ENCODE peak calls at places on chromosomes 5 and 9, in four cellular contexts. A, D, H and Q are unnamed samples.

GRCh38 chr5:54704341-54704740 is 186.8 kb downstream of the SNX18 start:
- DNase-seq in A (no peak), D (no peak), H (no peak), Q (peak; percentile 29)

GRCh38 chr5:35659556-35659955 is 41.9 kb downstream of the SPEF2 start:
- DNase-seq in A (no peak), D (no peak), H (no peak), Q (peak; percentile 24)

GRCh38 chr5:66041612-66042011 is 102.5 kb upstream of the SREK1 start:
- DNase-seq in A (no peak), D (no peak), H (no peak), Q (no peak)

GRCh38 chr5:200985-201384 is 9.7 kb downstream of the LRRC14B start:
- DNase-seq in A (no peak), D (no peak), H (no peak), Q (no peak)

GRCh38 chr5:32403760-32404159 is 40.8 kb downstream of the ZFR start:
- DNase-seq in A (no peak), D (no peak), H (no peak), Q (no peak)

GRCh38 chr5:1341863-1342262 is 3.0 kb downstream of the CLPTM1L start:
- DNase-seq in A (no peak), D (no peak), H (no peak), Q (no peak)

GRCh38 chr5:128667148-128667547 is 129.1 kb upstream of the FBN2 start:
- DNase-seq in A (no peak), D (no peak), H (no peak), Q (peak; percentile 12)

GRCh38 chr5:119032653-119033052 is 38.2 kb upstream of the DMXL1 start:
- DNase-seq in A (no peak), D (no peak), H (no peak), Q (no peak)

GRCh38 chr5:7078090-7078489 is 317.8 kb upstream of the ADCY2 start:
- DNase-seq in A (no peak), D (no peak), H (no peak), Q (no peak)

GRCh38 chr9:121562261-121562780 is 62.7 kb upstream of the GGTA1 start:
- DNase-seq in A (no peak), D (no peak), H (peak; percentile 69), Q (peak; percentile 86)

GRCh38 chr9:123267481-123268239 is 726 bp downstream of the STRBP start:
- DNase-seq in A (no peak), D (peak; percentile 88), H (no peak), Q (no peak)

DNA sequence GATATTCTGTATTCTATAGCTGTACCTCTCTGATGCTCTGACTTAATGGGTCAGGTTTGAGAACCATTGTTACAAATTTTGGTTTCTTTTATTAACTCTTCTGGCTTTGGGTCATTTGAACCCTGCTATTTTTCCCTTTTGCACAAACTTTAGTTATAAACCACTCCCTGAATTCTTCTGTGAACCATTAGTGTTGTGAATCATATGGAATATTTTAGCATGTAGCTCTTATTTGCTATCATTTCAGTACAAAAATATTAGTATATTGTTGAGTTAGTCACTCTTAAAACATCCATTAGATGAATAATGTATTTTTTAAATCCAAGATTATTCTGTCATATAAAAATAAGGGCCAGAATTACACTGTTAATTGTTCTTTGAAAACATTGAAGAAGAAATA is 51.2 kb downstream of the FER start:
- DNase-seq in A (no peak), D (no peak), H (no peak), Q (peak; percentile 48)
- H3K4me3 ChIP-seq in A (no peak overlapping the region), D (no peak overlapping the region), H (no peak overlapping the region), Q (no peak overlapping the region)

DNA sequence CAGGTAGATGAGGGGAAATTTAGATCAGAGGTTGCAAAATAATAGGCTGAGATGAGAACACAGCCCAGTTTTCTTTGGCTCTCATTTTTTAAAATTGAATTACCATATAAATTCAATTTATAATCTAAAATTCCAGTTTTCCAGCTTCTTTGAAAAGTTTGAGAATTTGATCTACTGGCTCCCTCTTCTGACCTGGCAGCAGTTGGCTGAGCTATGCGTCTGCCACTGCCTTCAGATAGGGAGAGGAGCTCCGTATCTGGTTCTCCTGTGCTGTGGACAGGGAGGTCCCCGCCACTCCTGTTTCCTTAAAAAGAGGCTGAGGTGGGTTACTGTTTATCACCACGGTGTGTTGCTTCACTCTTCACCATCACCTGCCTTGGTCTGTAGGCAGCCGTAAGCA is 103.7 kb downstream of the ARHGAP26 start:
- DNase-seq in A (no peak), D (no peak), H (no peak), Q (no peak)
- TF ChIP-seq CTCF in A (no peak), D (no peak), H (no peak), Q (no peak)

GRCh38 chr5:42321800-42322199 is 101.4 kb upstream of the GHR start:
- DNase-seq in A (no peak), D (no peak), H (no peak), Q (no peak)
- H3K4me3 ChIP-seq in A (no peak overlapping the region), D (no peak overlapping the region), H (no peak overlapping the region), Q (no peak overlapping the region)

GRCh38 chr5:104800440-104801048 is 1238.0 kb upstream of the NUDT12 start:
- DNase-seq in A (no peak), D (no peak), H (peak; percentile 5), Q (peak; percentile 0)
- TF ChIP-seq CTCF in A (no peak), D (no peak), H (peak; percentile 32), Q (no peak)